ENCODE peak calls at places on chromosomes 5 and 9, in six cellular contexts. Q is IMR-90, B is trophoblast cell, J is mesenchymal stem cell, S is H9, U is H1. F is an unnamed sample.

GRCh38 chr9:127033784-127034183 is 88.7 kb downstream of the ANGPTL2 start:
- DNase-seq in Q (peak), B (no peak), J (no peak), S (no peak), U (no peak), F (no peak)

GRCh38 chr5:58672521-58672920 is 89.6 kb downstream of the RAB3C start:
- DNase-seq in Q (no peak), B (no peak), J (no peak), S (no peak), U (no peak), F (no peak)

GRCh38 chr9:69798737-69799136 is 21.9 kb upstream of the CFAP95 start:
- DNase-seq in Q (peak), B (no peak), J (peak), S (no peak), U (no peak), F (no peak)

GRCh38 chr9:5486988-5487387 is 23.3 kb upstream of the PDCD1LG2 start:
- DNase-seq in Q (no peak), B (peak), J (no peak), S (no peak), U (no peak), F (no peak)

GRCh38 chr5:149901511-149901910 is 43.1 kb downstream of the PDE6A start:
- DNase-seq in Q (no peak), B (no peak), J (no peak), S (no peak), U (no peak), F (no peak)

GRCh38 chr9:112341741-112342140 is 8.3 kb upstream of the PTBP3 start:
- DNase-seq in Q (peak), B (peak), J (no peak), S (no peak), U (no peak), F (no peak)

GRCh38 chr9:107484117-107484723 is 5.3 kb downstream of the KLF4 start:
- DNase-seq in Q (peak), B (peak), J (peak), S (no peak), U (no peak), F (peak)

GRCh38 chr9:123712399-123712798 is 217.5 kb downstream of the DENND1A start:
- DNase-seq in Q (peak), B (no peak), J (peak), S (no peak), U (no peak), F (no peak)

GRCh38 chr9:105299190-105299854 is 54.9 kb downstream of the SLC44A1 start:
- DNase-seq in Q (peak), B (peak), J (peak), S (no peak), U (no peak), F (no peak)

GRCh38 chr5:146717951-146718350 is 160.6 kb downstream of the PPP2R2B start:
- DNase-seq in Q (no peak), B (no peak), J (no peak), S (no peak), U (no peak), F (no peak)

GRCh38 chr9:134970719-134971118 is 53.0 kb upstream of the FCN1 start:
- DNase-seq in Q (no peak), B (no peak), J (no peak), S (no peak), U (no peak), F (no peak)

GRCh38 chr5:71782771-71783770 is 64.0 kb downstream of the CARTPT start:
- DNase-seq in Q (peak), B (peak), J (peak), S (peak), U (peak), F (peak)

GRCh38 chr5:53170748-53171349 is 61.3 kb upstream of the MOCS2 start:
- DNase-seq in Q (peak), B (peak), J (peak), S (no peak), U (no peak), F (peak)

GRCh38 chr5:168076561-168076991 is 214.9 kb upstream of the WWC1 start:
- DNase-seq in Q (peak), B (peak), J (peak), S (peak), U (peak), F (no peak)

GRCh38 chr5:160315968-160316367 is 3.6 kb upstream of the CCNJL start:
- DNase-seq in Q (peak), B (peak), J (peak), S (no peak), U (no peak), F (no peak)

GRCh38 chr5:84383816-84384603 is 670 bp downstream of the EDIL3 start:
- DNase-seq in Q (peak), B (peak), J (peak), S (peak), U (peak), F (peak)

GRCh38 chr5:113167985-113168384 is 191.4 kb downstream of the DCP2 start:
- DNase-seq in Q (no peak), B (no peak), J (no peak), S (no peak), U (no peak), F (no peak)

GRCh38 chr5:154445422-154446182 is at the start of gene SAP30L:
- DNase-seq in Q (peak), B (peak), J (peak), S (peak), U (peak), F (peak)

GRCh38 chr5:142726188-142726731 is 40.4 kb upstream of the FGF1 start:
- DNase-seq in Q (peak), B (peak), J (peak), S (no peak), U (no peak), F (no peak)

GRCh38 chr9:120932086-120932818 is 5.7 kb upstream of the TRAF1 start:
- DNase-seq in Q (no peak), B (no peak), J (no peak), S (no peak), U (no peak), F (no peak)
- H3K14ac ChIP-seq in Q (peak), B (no peak), J (no peak), S (no peak), U (no peak), F (no peak)

GRCh38 chr5:180860273-180860886 is 696 bp downstream of the ZFP62 start:
- DNase-seq in Q (no peak), B (peak), J (peak), S (peak), U (peak), F (no peak)
- H3K18ac ChIP-seq in Q (peak), B (peak), J (peak), S (peak), U (peak), F (peak)

DNA sequence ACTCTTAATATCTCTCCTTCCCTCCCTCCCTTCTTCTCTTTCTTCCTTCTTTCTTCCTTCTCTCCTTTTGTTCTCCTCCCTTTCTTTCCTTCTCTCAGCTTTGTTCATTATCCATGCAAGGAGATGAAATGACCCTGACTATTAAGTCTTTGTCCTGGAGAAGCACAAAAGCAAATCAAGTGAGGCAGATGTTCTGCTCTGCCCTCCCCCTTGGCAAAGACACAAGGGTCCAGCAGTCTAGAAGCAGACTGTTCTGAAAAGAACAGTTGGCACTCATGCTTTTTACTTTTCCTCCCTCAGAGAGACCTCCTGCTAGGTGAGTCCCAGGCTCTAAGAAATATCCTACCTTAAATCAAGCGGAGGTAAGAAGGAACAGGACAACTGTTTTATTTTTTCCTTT is 1067.6 kb upstream of the DMAC1 start:
- DNase-seq in Q (no peak), B (no peak), J (no peak), S (no peak), U (no peak), F (no peak)
- H2BK120ac ChIP-seq in Q (no peak), B (no peak), J (no peak), S (no peak), U (no peak), F (no peak)

DNA sequence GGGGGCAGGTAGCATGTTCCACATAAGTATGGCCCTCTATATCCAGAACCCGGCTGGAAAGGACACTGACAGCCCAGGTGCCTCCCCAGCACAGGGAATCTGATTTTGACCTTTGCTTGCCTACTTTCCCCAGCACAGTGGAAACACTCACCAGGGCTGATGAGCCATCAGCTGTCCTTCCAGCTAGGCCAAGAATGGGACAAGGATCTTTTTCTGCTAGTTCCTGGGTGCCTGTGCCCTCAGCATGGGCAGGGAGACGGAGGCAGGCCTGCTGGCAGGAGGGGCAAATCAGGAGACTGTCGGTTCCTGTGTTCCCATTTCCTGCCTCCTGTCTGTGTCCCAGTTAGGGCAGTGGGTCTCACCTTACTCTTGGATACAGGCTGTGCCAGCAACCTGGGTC is 1.1 kb downstream of the CYFIP2 start:
- DNase-seq in Q (no peak), B (no peak), J (no peak), S (no peak), U (no peak), F (no peak)
- H3K14ac ChIP-seq in Q (no peak), B (no peak), J (no peak), S (no peak), U (no peak), F (no peak)

GRCh38 chr9:19230356-19231125 is at the start of gene DENND4C:
- DNase-seq in Q (peak), B (peak), J (peak), S (peak), U (peak), F (peak)
- H3K18ac ChIP-seq in Q (peak), B (peak), J (peak), S (peak), U (peak), F (peak)

GRCh38 chr5:143932584-143932983 is 120.6 kb downstream of the HMHB1 start:
- DNase-seq in Q (peak), B (peak), J (peak), S (no peak), U (no peak), F (no peak)

GRCh38 chr5:143931389-143931984 is 119.5 kb downstream of the HMHB1 start:
- DNase-seq in Q (no peak), B (no peak), J (no peak), S (no peak), U (no peak), F (no peak)

GRCh38 chr5:143933434-143933833 is 121.5 kb downstream of the HMHB1 start:
- DNase-seq in Q (no peak), B (peak), J (no peak), S (no peak), U (no peak), F (no peak)

GRCh38 chr5:143930561-143930960 is 118.6 kb downstream of the HMHB1 start:
- DNase-seq in Q (no peak), B (no peak), J (no peak), S (no peak), U (no peak), F (no peak)

GRCh38 chr5:143931986-143932385 is 120.0 kb downstream of the HMHB1 start:
- DNase-seq in Q (no peak), B (peak), J (no peak), S (no peak), U (no peak), F (no peak)
- H2BK120ac ChIP-seq in Q (peak), B (no peak), J (no peak), S (no peak), U (no peak), F (no peak)

GRCh38 chr5:123085638-123086286 is 3.3 kb upstream of the PRDM6 start:
- DNase-seq in Q (no peak), B (no peak), J (no peak), S (no peak), U (no peak), F (no peak)
- H3K14ac ChIP-seq in Q (no peak), B (no peak), J (no peak), S (no peak), U (no peak), F (no peak)